ENCODE peak calls at places on chromosomes 1 and 21, in six cellular contexts. U is mesothelial cell of epicardium, E is tibial artery, J is IMR-90, W is BE2C, C is cardiac fibroblast. N is an unnamed sample.
A peak's percentile ranks its signal among the peaks of the same experiment; 100 is the strongest.

GRCh38 chr21:29144736-29145353 is 14.4 kb downstream of the MAP3K7CL start:
- DNase-seq in U (no peak), E (no peak), J (peak; percentile 61), W (no peak), C (peak; percentile 70), N (no peak)

GRCh38 chr1:113255728-113256347 is 134.5 kb upstream of the MAGI3 start:
- DNase-seq in U (no peak), E (no peak), J (no peak), W (no peak), C (no peak), N (no peak)

GRCh38 chr1:1228596-1229321 is 3.0 kb downstream of the SDF4 start:
- DNase-seq in U (no peak), E (no peak), J (no peak), W (no peak), C (no peak), N (no peak)

GRCh38 chr1:209422281-209422680 is 161.2 kb upstream of the CAMK1G start:
- DNase-seq in U (no peak), E (no peak), J (no peak), W (no peak), C (no peak), N (no peak)

GRCh38 chr1:184051138-184051484 is 419 bp upstream of the TSEN15 start:
- DNase-seq in U (no peak), E (no peak), J (no peak), W (no peak), C (no peak), N (no peak)

GRCh38 chr1:9573723-9574122 is 15.0 kb upstream of the TMEM201 start:
- DNase-seq in U (no peak), E (no peak), J (peak; percentile 25), W (no peak), C (peak; percentile 48), N (no peak)

GRCh38 chr21:44425307-44425894 is 29.9 kb upstream of the LRRC3 start:
- DNase-seq in U (peak; percentile 34), E (peak; percentile 60), J (no peak), W (peak; percentile 8), C (no peak), N (no peak)

GRCh38 chr1:162019006-162019405 is 4.7 kb downstream of the OLFML2B start:
- DNase-seq in U (no peak), E (no peak), J (peak; percentile 73), W (peak; percentile 70), C (peak; percentile 82), N (no peak)

GRCh38 chr1:188228623-188229022 is 1399.9 kb downstream of the PLA2G4A start:
- DNase-seq in U (no peak), E (no peak), J (peak; percentile 4), W (no peak), C (no peak), N (no peak)

GRCh38 chr1:178382372-178382771 is 114.4 kb downstream of the CLEC20A start:
- DNase-seq in U (no peak), E (no peak), J (no peak), W (no peak), C (no peak), N (no peak)

GRCh38 chr1:178374016-178374415 is 122.7 kb downstream of the CLEC20A start:
- DNase-seq in U (no peak), E (no peak), J (no peak), W (no peak), C (no peak), N (no peak)

GRCh38 chr1:178376008-178376407 is 120.8 kb downstream of the CLEC20A start:
- DNase-seq in U (no peak), E (no peak), J (no peak), W (no peak), C (no peak), N (no peak)

GRCh38 chr1:178385662-178386061 is 111.1 kb downstream of the CLEC20A start:
- DNase-seq in U (no peak), E (no peak), J (no peak), W (no peak), C (no peak), N (no peak)

DNA sequence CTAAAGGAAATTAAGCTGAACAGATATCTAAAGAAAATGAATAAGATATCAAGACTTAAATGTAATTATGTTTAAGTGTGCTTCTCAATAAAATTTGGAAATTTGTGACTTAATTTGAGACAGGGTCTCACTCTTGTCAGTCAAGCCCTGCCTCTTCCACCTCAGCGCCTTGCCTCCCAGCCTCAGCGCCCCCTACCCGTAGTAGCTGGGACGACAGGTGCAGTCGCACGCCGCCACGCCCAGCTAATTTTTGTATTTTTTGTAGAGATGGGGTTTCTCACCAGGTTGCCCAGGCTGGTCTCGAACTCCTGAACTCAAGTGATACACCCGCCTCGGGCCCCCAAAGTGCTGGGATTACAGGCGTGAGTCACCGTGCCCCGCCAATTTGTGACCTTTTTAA is 117.0 kb downstream of the CLEC20A start:
- DNase-seq in U (no peak), E (no peak), J (no peak), W (no peak), C (no peak), N (no peak)
- TF ChIP-seq CTCF in U (peak; percentile 45), E (no peak), J (no peak), W (peak; percentile 10), C (peak; percentile 28), N (no peak)

GRCh38 chr1:47498551-47498950 is 60.7 kb downstream of the FOXD2 start:
- DNase-seq in U (no peak), E (no peak), J (no peak), W (no peak), C (no peak), N (no peak)

GRCh38 chr1:47502746-47503370 is 65.0 kb downstream of the FOXD2 start:
- DNase-seq in U (no peak), E (no peak), J (no peak), W (no peak), C (no peak), N (no peak)

GRCh38 chr1:47506053-47506452 is 68.2 kb downstream of the FOXD2 start:
- DNase-seq in U (no peak), E (no peak), J (no peak), W (no peak), C (no peak), N (no peak)

GRCh38 chr1:47505267-47505666 is 67.4 kb downstream of the FOXD2 start:
- DNase-seq in U (no peak), E (no peak), J (no peak), W (no peak), C (no peak), N (no peak)

GRCh38 chr1:47501069-47501468 is 63.2 kb downstream of the FOXD2 start:
- DNase-seq in U (no peak), E (no peak), J (no peak), W (no peak), C (no peak), N (no peak)
- TF ChIP-seq CTCF in U (no peak), E (no peak), J (no peak), W (no peak), C (no peak), N (no peak)

GRCh38 chr1:24961961-24962861 is 32.1 kb upstream of the RUNX3 start:
- DNase-seq in U (no peak), E (no peak), J (no peak), W (no peak), C (no peak), N (no peak)
- TF ChIP-seq CTCF in U (no peak), E (no peak), J (no peak), W (peak; percentile 8), C (no peak), N (no peak)

GRCh38 chr1:235411489-235412486 is 44.6 kb downstream of the TBCE start:
- DNase-seq in U (no peak), E (no peak), J (no peak), W (no peak), C (no peak), N (no peak)

GRCh38 chr1:235416662-235417049 is 49.4 kb downstream of the TBCE start:
- DNase-seq in U (no peak), E (no peak), J (peak; percentile 35), W (no peak), C (peak; percentile 68), N (no peak)

GRCh38 chr1:235410467-235410866 is 43.2 kb downstream of the TBCE start:
- DNase-seq in U (no peak), E (no peak), J (no peak), W (no peak), C (no peak), N (no peak)

GRCh38 chr1:235417101-235417697 is 50.0 kb downstream of the TBCE start:
- DNase-seq in U (peak; percentile 71), E (peak; percentile 69), J (peak; percentile 86), W (peak; percentile 51), C (peak; percentile 90), N (peak; percentile 56)

DNA sequence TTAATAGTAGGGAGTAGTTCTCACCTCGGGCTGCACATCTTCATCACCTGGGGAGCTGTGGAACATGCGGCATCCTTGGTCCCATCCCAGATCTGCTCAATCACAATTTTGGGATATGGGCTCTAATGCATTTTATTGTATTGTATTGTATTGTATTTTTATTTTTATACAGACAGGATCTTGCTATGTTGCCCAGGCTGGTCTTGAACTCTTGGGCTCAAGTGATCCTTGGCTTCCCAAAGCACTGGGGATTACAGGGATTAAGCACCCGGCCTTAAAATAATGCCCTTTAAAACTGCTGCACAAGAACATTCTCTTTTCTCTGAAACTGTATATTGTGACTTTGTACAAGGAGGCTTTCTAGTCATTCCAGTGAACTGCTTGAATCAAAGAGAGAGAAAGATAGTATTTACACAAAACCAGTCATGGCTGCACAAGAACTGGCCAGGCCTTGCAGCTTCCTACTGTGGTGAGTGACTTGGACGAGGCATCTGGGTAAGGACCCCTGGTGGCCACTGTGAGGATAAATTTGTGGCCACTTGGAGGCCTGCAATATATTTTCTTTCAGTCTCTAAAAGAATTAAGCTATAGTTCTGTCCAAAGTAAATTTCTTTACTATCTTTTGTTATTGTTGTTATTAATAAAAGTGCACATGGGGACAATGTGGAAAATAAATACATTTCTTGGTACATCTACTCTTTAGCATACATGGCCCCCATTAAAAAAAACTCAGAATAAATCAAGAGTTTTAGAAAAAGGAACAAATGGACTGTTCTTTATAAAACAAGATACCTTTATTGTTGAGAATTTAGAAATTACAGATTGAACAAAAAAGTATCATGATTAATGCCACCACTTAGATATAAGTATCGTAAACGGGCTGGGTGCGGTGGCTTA is 48.0 kb downstream of the TBCE start:
- DNase-seq in U (peak; percentile 48), E (peak; percentile 75), J (peak; percentile 85), W (peak; percentile 78), C (peak; percentile 87), N (no peak)
- TF ChIP-seq CTCF in U (peak; percentile 85), E (peak; percentile 63), J (peak; percentile 77), W (peak; percentile 89), C (peak; percentile 77), N (peak; percentile 69)

DNA sequence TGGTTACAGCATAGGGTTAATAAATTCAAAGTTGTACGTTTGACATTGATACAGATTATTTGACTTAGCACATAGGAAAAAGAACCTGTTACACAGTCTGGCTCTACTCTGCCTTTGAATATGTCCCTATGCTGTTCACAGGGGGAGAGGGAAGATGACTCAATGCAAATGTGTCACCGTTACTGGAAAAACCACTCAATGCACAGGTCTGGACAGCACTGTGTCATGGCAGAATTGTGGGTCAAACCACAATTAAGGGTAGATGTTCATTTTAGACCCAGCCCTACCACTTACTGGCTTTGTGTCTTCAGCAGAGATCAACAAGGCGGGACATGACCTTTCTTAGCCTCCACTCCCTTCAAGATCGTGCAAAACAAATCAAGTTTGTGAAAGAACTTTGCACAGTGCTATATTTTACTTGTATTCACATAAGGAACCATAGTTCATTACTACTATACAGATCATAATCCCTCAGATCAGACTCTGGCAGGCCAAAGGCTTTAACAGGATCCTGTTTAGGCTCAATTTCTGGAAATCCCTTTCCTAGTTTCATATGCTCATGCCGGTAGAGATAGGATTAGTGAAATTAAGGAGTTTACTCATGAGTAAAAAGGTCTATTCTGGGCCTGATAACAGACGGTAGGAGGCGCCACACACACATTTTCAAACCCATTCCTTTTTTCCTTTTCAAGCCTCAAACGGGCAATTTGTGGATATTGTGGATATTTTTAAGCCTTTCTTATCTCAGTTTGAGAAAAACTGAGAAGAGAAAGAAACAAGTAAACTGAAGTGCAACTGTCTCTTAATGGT is 22.0 kb downstream of the EIF2D start:
- DNase-seq in U (no peak), E (no peak), J (peak; percentile 80), W (no peak), C (peak; percentile 82), N (no peak)
- TF ChIP-seq CTCF in U (no peak), E (no peak), J (peak; percentile 33), W (peak; percentile 32), C (peak; percentile 38), N (no peak)

N was measured in omental fat pad.